ENCODE peak calls at places on chromosomes 3 and 15, in seven cellular contexts. D, F, Z, I, G, U and X are unnamed samples.

GRCh38 chr15:62886431-62887071 is 156.0 kb upstream of the TPM1 start:
- DNase-seq in D (no peak), F (peak; percentile 62), Z (no peak), I (no peak), G (no peak), U (no peak), X (no peak)

GRCh38 chr15:78761020-78761419 is 50.2 kb downstream of the ADAMTS7 start:
- DNase-seq in D (peak; percentile 34), F (no peak), Z (no peak), I (no peak), G (no peak), U (peak; percentile 18), X (no peak)

GRCh38 chr3:61724183-61724582 is 162.8 kb downstream of the PTPRG start:
- DNase-seq in D (no peak), F (no peak), Z (no peak), I (no peak), G (no peak), U (no peak), X (no peak)

GRCh38 chr3:38473229-38473628 is 19.5 kb downstream of the ACVR2B start:
- DNase-seq in D (no peak), F (no peak), Z (no peak), I (no peak), G (no peak), U (no peak), X (no peak)

GRCh38 chr3:14146381-14147062 is 21.7 kb downstream of the TMEM43 start:
- DNase-seq in D (no peak), F (no peak), Z (no peak), I (no peak), G (no peak), U (no peak), X (no peak)

GRCh38 chr3:96465521-96465920 is 348.9 kb upstream of the EPHA6 start:
- DNase-seq in D (no peak), F (no peak), Z (no peak), I (no peak), G (no peak), U (no peak), X (no peak)

GRCh38 chr3:173690542-173690941 is 293.0 kb downstream of the NLGN1 start:
- DNase-seq in D (no peak), F (peak; percentile 17), Z (no peak), I (no peak), G (no peak), U (no peak), X (no peak)

GRCh38 chr3:40178012-40178594 is 131.4 kb upstream of the EIF1B start:
- DNase-seq in D (no peak), F (no peak), Z (no peak), I (no peak), G (no peak), U (no peak), X (no peak)

GRCh38 chr3:197430502-197430901 is 125.3 kb downstream of the BDH1 start:
- DNase-seq in D (no peak), F (peak; percentile 8), Z (no peak), I (no peak), G (no peak), U (no peak), X (no peak)

GRCh38 chr15:62059818-62060115 is 480 bp downstream of the VPS13C start:
- DNase-seq in D (peak; percentile 64), F (peak; percentile 58), Z (peak; percentile 18), I (no peak), G (peak; percentile 96), U (peak; percentile 30), X (peak; percentile 34)

GRCh38 chr15:81284256-81285031 is 39.5 kb downstream of the STARD5 start:
- DNase-seq in D (peak; percentile 13), F (no peak), Z (no peak), I (no peak), G (peak; percentile 55), U (no peak), X (no peak)

GRCh38 chr15:33011976-33012375 is 182.5 kb downstream of the FMN1 start:
- DNase-seq in D (no peak), F (no peak), Z (no peak), I (no peak), G (no peak), U (no peak), X (no peak)

GRCh38 chr3:122258757-122259371 is 66.2 kb upstream of the CSTA start:
- DNase-seq in D (peak; percentile 63), F (peak; percentile 60), Z (no peak), I (peak; percentile 37), G (peak; percentile 81), U (peak; percentile 58), X (peak; percentile 68)

GRCh38 chr3:192169332-192169915 is 557.9 kb downstream of the FGF12 start:
- DNase-seq in D (no peak), F (peak; percentile 65), Z (no peak), I (no peak), G (no peak), U (no peak), X (no peak)

GRCh38 chr3:134600685-134601502 is 49.9 kb downstream of the KY start:
- DNase-seq in D (peak; percentile 82), F (peak; percentile 49), Z (no peak), I (no peak), G (peak; percentile 63), U (peak; percentile 43), X (peak; percentile 76)

GRCh38 chr3:172844428-172844827 is 93.9 kb downstream of the ECT2 start:
- DNase-seq in D (no peak), F (no peak), Z (no peak), I (no peak), G (no peak), U (no peak), X (no peak)

GRCh38 chr3:151003024-151003771 is 30.7 kb upstream of the CLRN1 start:
- DNase-seq in D (no peak), F (peak; percentile 53), Z (no peak), I (no peak), G (no peak), U (no peak), X (no peak)

GRCh38 chr3:137768361-137769320 is 4.5 kb downstream of the SOX14 start:
- DNase-seq in D (no peak), F (no peak), Z (no peak), I (no peak), G (no peak), U (no peak), X (no peak)

GRCh38 chr15:82044373-82045178 is 1.2 kb downstream of the MEX3B start:
- DNase-seq in D (peak; percentile 73), F (peak; percentile 52), Z (no peak), I (no peak), G (no peak), U (peak; percentile 55), X (peak; percentile 46)

GRCh38 chr3:19151171-19151570 is 2.9 kb downstream of the KCNH8 start:
- DNase-seq in D (no peak), F (no peak), Z (no peak), I (no peak), G (no peak), U (no peak), X (no peak)

GRCh38 chr15:71052356-71052755 is 62.9 kb upstream of the THSD4 start:
- DNase-seq in D (no peak), F (peak; percentile 76), Z (no peak), I (no peak), G (no peak), U (no peak), X (no peak)

GRCh38 chr3:139473155-139473771 is 3.1 kb downstream of the RBP2 start:
- DNase-seq in D (no peak), F (peak; percentile 11), Z (no peak), I (no peak), G (no peak), U (no peak), X (no peak)

GRCh38 chr15:44468713-44469385 is 41.4 kb downstream of the CTDSPL2 start:
- DNase-seq in D (no peak), F (peak; percentile 82), Z (no peak), I (no peak), G (no peak), U (no peak), X (no peak)

GRCh38 chr3:19202303-19202702 is 54.0 kb downstream of the KCNH8 start:
- DNase-seq in D (no peak), F (no peak), Z (no peak), I (no peak), G (no peak), U (no peak), X (no peak)

GRCh38 chr3:175057406-175057805 is 198.3 kb downstream of the NAALADL2 start:
- DNase-seq in D (no peak), F (no peak), Z (no peak), I (no peak), G (no peak), U (no peak), X (no peak)

GRCh38 chr3:195815169-195815771 is 3.5 kb upstream of the MUC4 start:
- DNase-seq in D (no peak), F (no peak), Z (no peak), I (no peak), G (no peak), U (no peak), X (no peak)